ENCODE peak calls at places on chromosomes 5 and 9, in four cellular contexts. One of them, this sample, is unnamed.

GRCh38 chr9:136552117-136552685 is 6.4 kb upstream of the NOTCH1 start:
- DNase-seq in GM12878: no peak
- DNase-seq in HepG2: no peak
- DNase-seq in HEK293T: no peak
- DNase-seq in this sample: no peak

GRCh38 chr9:9352877-9353481 is 1259.8 kb downstream of the PTPRD start:
- DNase-seq in HepG2: no peak
- DNase-seq in HEK293T: no peak
- DNase-seq in GM12878: no peak
- DNase-seq in this sample: no peak

GRCh38 chr5:61123145-61123544 is 39.1 kb downstream of the SMIM15 start:
- DNase-seq in HepG2: peak
- DNase-seq in GM12878: no peak
- DNase-seq in HEK293T: no peak
- DNase-seq in this sample: no peak

GRCh38 chr5:218457-219289 is 553 bp downstream of the SDHA start:
- DNase-seq in GM12878: no peak
- DNase-seq in HepG2: peak
- DNase-seq in HEK293T: no peak
- DNase-seq in this sample: no peak

GRCh38 chr9:130327070-130327780 is 61.7 kb downstream of the HMCN2 start:
- DNase-seq in HEK293T: peak
- DNase-seq in HepG2: no peak
- DNase-seq in GM12878: no peak
- DNase-seq in this sample: no peak

GRCh38 chr5:89878140-89878570 is 531.4 kb downstream of the CETN3 start:
- DNase-seq in GM12878: no peak
- DNase-seq in HEK293T: peak
- DNase-seq in HepG2: peak
- DNase-seq in this sample: no peak

GRCh38 chr5:56183507-56183906 is 49.6 kb downstream of the ANKRD55 start:
- DNase-seq in GM12878: no peak
- DNase-seq in HepG2: peak
- DNase-seq in HEK293T: no peak
- DNase-seq in this sample: no peak

GRCh38 chr9:18236336-18236735 is 237.6 kb upstream of the ADAMTSL1 start:
- DNase-seq in HEK293T: no peak
- DNase-seq in HepG2: no peak
- DNase-seq in GM12878: no peak
- DNase-seq in this sample: no peak

GRCh38 chr9:26856413-26857032 is 36.1 kb downstream of the CAAP1 start:
- DNase-seq in HEK293T: peak
- DNase-seq in GM12878: peak
- DNase-seq in HepG2: peak
- DNase-seq in this sample: peak

GRCh38 chr9:110615526-110615925 is 36.0 kb upstream of the SVEP1 start:
- DNase-seq in HepG2: no peak
- DNase-seq in GM12878: no peak
- DNase-seq in HEK293T: no peak
- DNase-seq in this sample: no peak

GRCh38 chr5:138515571-138516275 is 27.3 kb downstream of the ETF1 start:
- DNase-seq in GM12878: no peak
- DNase-seq in HEK293T: no peak
- DNase-seq in HepG2: no peak
- DNase-seq in this sample: no peak

GRCh38 chr5:87361536-87362213 is 51.1 kb downstream of the CCNH start:
- DNase-seq in GM12878: no peak
- DNase-seq in HEK293T: no peak
- DNase-seq in HepG2: no peak
- DNase-seq in this sample: no peak

GRCh38 chr5:13865317-13865716 is 79.2 kb downstream of the DNAH5 start:
- DNase-seq in HEK293T: no peak
- DNase-seq in GM12878: no peak
- DNase-seq in HepG2: no peak
- DNase-seq in this sample: no peak

GRCh38 chr9:69079186-69079585 is 43.6 kb downstream of the FXN start:
- DNase-seq in HEK293T: no peak
- DNase-seq in HepG2: no peak
- DNase-seq in GM12878: no peak
- DNase-seq in this sample: no peak

GRCh38 chr5:93715327-93715726 is 26.1 kb downstream of the POU5F2 start:
- DNase-seq in GM12878: no peak
- DNase-seq in HepG2: peak
- DNase-seq in HEK293T: no peak
- DNase-seq in this sample: no peak

GRCh38 chr5:137220523-137220927 is 278.6 kb downstream of the SPOCK1 start:
- DNase-seq in HEK293T: peak
- DNase-seq in HepG2: peak
- DNase-seq in GM12878: no peak
- DNase-seq in this sample: peak

GRCh38 chr5:168334161-168335094 is 43.0 kb downstream of the WWC1 start:
- DNase-seq in HEK293T: no peak
- DNase-seq in GM12878: no peak
- DNase-seq in HepG2: no peak
- DNase-seq in this sample: peak

GRCh38 chr5:140595538-140595937 is 30.9 kb downstream of the SLC35A4 start:
- DNase-seq in HepG2: peak
- DNase-seq in GM12878: no peak
- DNase-seq in HEK293T: no peak
- DNase-seq in this sample: no peak

GRCh38 chr9:69324549-69325401 is at the start of gene ENTREP1:
- DNase-seq in HEK293T: peak
- DNase-seq in GM12878: no peak
- DNase-seq in HepG2: no peak
- DNase-seq in this sample: peak

GRCh38 chr9:137305060-137305787 is 3.2 kb upstream of the NRARP start:
- DNase-seq in HepG2: no peak
- DNase-seq in GM12878: no peak
- DNase-seq in HEK293T: no peak
- DNase-seq in this sample: no peak

GRCh38 chr5:61402244-61402823 is 70.3 kb downstream of the ZSWIM6 start:
- DNase-seq in GM12878: no peak
- DNase-seq in HepG2: no peak
- DNase-seq in HEK293T: no peak
- DNase-seq in this sample: no peak

GRCh38 chr9:38144421-38144820 is 75.4 kb upstream of the SHB start:
- DNase-seq in GM12878: no peak
- DNase-seq in HEK293T: no peak
- DNase-seq in HepG2: no peak
- DNase-seq in this sample: no peak

GRCh38 chr5:174769005-174769404 is 44.6 kb downstream of the MSX2 start:
- DNase-seq in HepG2: no peak
- DNase-seq in HEK293T: no peak
- DNase-seq in GM12878: no peak
- DNase-seq in this sample: no peak

GRCh38 chr9:129458155-129458661 is 162.7 kb downstream of the C9orf50 start:
- DNase-seq in HEK293T: no peak
- DNase-seq in GM12878: peak
- DNase-seq in HepG2: peak
- DNase-seq in this sample: no peak

GRCh38 chr5:77312411-77312810 is 101.9 kb downstream of the PDE8B start:
- DNase-seq in GM12878: no peak
- DNase-seq in HepG2: no peak
- DNase-seq in HEK293T: no peak
- DNase-seq in this sample: no peak

GRCh38 chr5:72454996-72455395 is 52.2 kb downstream of the ZNF366 start:
- DNase-seq in HEK293T: no peak
- DNase-seq in GM12878: no peak
- DNase-seq in HepG2: no peak
- DNase-seq in this sample: no peak

GRCh38 chr5:94433393-94434149 is 184.8 kb downstream of the KIAA0825 start:
- DNase-seq in GM12878: no peak
- DNase-seq in HepG2: peak
- DNase-seq in HEK293T: no peak
- DNase-seq in this sample: no peak

GRCh38 chr5:151770383-151771258 is 1.1 kb upstream of the G3BP1 start:
- DNase-seq in HEK293T: peak
- DNase-seq in GM12878: no peak
- DNase-seq in HepG2: no peak
- DNase-seq in this sample: no peak

GRCh38 chr9:124797343-124798103 is 20.6 kb downstream of the OLFML2A start:
- DNase-seq in GM12878: no peak
- DNase-seq in HepG2: no peak
- DNase-seq in HEK293T: no peak
- DNase-seq in this sample: no peak

GRCh38 chr9:121449786-121450185 is 49.9 kb downstream of the GGTA1 start:
- DNase-seq in HepG2: no peak
- DNase-seq in HEK293T: no peak
- DNase-seq in GM12878: no peak
- DNase-seq in this sample: no peak

GRCh38 chr9:129026442-129027223 is 1.5 kb downstream of the SH3GLB2 start:
- DNase-seq in HepG2: peak
- DNase-seq in GM12878: no peak
- DNase-seq in HEK293T: no peak
- DNase-seq in this sample: no peak

GRCh38 chr5:96997265-96997859 is 61.5 kb downstream of the LNPEP start:
- DNase-seq in GM12878: no peak
- DNase-seq in HepG2: peak
- DNase-seq in HEK293T: peak
- DNase-seq in this sample: peak

GRCh38 chr5:88555658-88556057 is 287.0 kb upstream of the TMEM161B start:
- DNase-seq in HEK293T: peak
- DNase-seq in HepG2: no peak
- DNase-seq in GM12878: no peak
- DNase-seq in this sample: peak

GRCh38 chr5:95857185-95857945 is 34.8 kb upstream of the GLRX start:
- DNase-seq in HepG2: peak
- DNase-seq in HEK293T: no peak
- DNase-seq in GM12878: no peak
- DNase-seq in this sample: no peak

DNA sequence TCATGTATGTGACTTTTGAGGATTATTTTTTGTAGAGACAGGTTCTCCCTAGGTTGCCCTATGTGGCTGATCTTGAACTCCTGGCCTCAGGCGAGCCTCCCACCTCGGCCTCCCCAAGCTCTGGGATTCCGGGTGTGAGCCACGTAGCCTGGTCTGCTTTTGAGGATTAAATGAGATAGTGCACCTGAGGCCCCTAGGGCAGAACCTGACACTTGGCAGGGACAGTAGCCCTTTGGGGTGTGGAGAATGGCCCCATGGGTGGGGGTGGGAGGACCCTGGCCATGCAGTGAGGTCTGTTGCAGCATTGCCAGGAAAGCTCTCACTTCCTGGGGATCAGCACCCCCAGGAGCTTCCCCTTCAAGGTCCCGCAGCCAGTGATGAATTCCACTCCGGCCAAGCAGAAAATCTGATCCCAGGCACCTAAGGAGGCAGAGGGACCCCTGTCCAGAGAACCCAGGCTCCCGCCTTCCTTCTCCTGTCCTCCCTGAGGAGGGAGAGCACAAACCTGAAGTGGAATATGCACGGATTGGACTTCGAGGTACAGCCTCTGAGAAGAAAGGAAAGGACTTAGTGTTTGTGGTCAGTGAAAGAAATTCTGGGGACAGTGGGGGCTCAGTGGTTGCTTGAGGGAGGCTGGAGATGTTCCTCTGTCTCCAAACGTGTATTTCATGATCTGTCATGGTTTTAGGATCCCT is 73.9 kb upstream of the UNC5A start:
- DNase-seq in HEK293T: no peak
- DNase-seq in HepG2: no peak
- DNase-seq in GM12878: no peak
- DNase-seq in this sample: no peak
- TF ChIP-seq SUZ12 in HEK293T: no peak
- TF ChIP-seq SUZ12 in HepG2: no peak
- TF ChIP-seq SUZ12 in GM12878: no peak
- TF ChIP-seq SUZ12 in this sample: no peak

GRCh38 chr5:111758284-111758628 is 1.3 kb upstream of the NREP start:
- DNase-seq in GM12878: no peak
- DNase-seq in HepG2: no peak
- DNase-seq in HEK293T: no peak
- DNase-seq in this sample: no peak
- TF ChIP-seq SUZ12 in GM12878: no peak
- TF ChIP-seq SUZ12 in HepG2: no peak
- TF ChIP-seq SUZ12 in HEK293T: no peak
- TF ChIP-seq SUZ12 in this sample: no peak

DNA sequence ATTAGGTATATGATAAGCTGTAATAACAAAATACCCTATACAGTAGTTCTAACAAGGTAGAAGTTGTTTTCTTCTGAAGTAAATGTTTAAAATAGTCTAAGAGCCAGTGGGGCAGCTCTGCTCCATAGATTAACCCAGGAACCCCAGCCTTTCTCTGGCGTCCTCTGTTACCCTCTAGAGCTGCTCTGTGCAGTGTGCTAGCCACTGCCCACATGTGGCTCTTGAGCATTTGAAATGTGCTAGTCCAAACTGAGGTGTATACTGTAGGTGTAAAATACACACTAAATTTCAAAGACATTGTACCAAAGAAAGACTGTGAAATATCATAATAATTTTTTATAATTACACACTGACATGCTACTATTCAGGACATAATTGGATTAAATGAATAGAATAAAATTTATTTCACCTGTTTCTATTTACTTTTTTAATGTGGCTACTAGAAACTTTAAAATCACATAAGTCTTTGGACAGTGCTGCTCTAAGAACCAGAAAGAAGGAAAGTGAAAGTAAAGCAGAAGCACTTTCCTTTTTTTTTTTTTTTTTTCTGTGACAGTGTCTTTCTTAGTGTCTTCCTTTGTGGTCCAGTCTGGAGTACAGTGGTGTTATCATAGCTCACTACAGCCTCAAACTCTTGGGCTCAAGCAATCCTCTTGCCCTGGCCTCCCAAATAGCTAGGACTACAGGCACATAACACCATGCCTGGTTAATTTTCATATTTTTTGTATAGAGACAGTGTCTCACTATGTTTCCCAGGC is 39.3 kb downstream of the RAI14 start:
- DNase-seq in GM12878: no peak
- DNase-seq in HEK293T: no peak
- DNase-seq in HepG2: no peak
- DNase-seq in this sample: no peak
- TF ChIP-seq SUZ12 in GM12878: no peak
- TF ChIP-seq SUZ12 in HEK293T: no peak
- TF ChIP-seq SUZ12 in HepG2: no peak
- TF ChIP-seq SUZ12 in this sample: no peak

DNA sequence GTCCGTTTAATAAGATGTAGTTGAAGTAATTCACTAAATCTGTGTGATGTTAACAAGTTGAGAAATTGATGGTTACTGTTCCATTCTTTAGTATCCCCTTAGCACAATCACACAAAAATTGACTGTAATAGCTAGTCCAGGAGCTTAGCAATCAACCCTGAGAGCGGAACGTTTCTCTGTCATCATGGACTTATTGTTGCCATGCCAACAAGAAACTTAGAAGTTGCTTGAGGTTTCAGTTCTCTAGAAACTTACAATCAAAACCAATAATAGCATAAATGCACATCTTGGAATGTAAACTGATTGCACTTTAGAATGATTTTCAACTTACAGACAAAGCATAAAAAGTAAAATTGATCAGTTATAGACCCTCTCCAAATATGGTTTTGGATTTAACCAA is 125.4 kb upstream of the ANKH start:
- DNase-seq in HEK293T: no peak
- DNase-seq in HepG2: no peak
- DNase-seq in GM12878: peak
- DNase-seq in this sample: no peak
- TF ChIP-seq SUZ12 in HEK293T: no peak
- TF ChIP-seq SUZ12 in HepG2: no peak
- TF ChIP-seq SUZ12 in GM12878: no peak
- TF ChIP-seq SUZ12 in this sample: no peak

This sample was measured in NT2/D1.